ENCODE peak calls at places on chromosomes 7 and 10, in seven cellular contexts. R is GM10248, M is endothelial cell of umbilical vein, F is keratinocyte, B is cardiac muscle cell, C is transverse colon, L is hepatocyte. A is an unnamed sample.

GRCh38 chr7:159157714-159158113 is 13.0 kb upstream of the VIPR2 start:
- DNase-seq in R (no peak), L (no peak), F (no peak), C (no peak), B (no peak), M (no peak), A (no peak)

GRCh38 chr7:128891110-128891941 is 19.2 kb downstream of the KCP start:
- DNase-seq in M (no peak), B (no peak), F (no peak), C (no peak), L (peak; percentile 41), R (no peak), A (no peak)

GRCh38 chr10:132266594-132267161 is 41.1 kb downstream of the STK32C start:
- DNase-seq in B (no peak), F (no peak), R (no peak), L (no peak), M (no peak), C (no peak), A (no peak)

GRCh38 chr7:87627634-87627994 is 584 bp upstream of the RUNDC3B start:
- DNase-seq in C (peak; percentile 18), L (no peak), R (no peak), B (no peak), M (no peak), F (no peak), A (no peak)

GRCh38 chr10:4283841-4284610 is 499.0 kb upstream of the KLF6 start:
- DNase-seq in B (peak; percentile 18), M (no peak), F (no peak), L (no peak), C (peak; percentile 36), R (no peak), A (peak; percentile 71)

GRCh38 chr7:134212576-134213546 is 85.7 kb downstream of the LRGUK start:
- DNase-seq in F (no peak), R (no peak), C (no peak), L (no peak), B (no peak), M (peak; percentile 57), A (no peak)

GRCh38 chr10:89684604-89685003 is 16.8 kb upstream of the KIF20B start:
- DNase-seq in R (no peak), C (no peak), L (no peak), F (no peak), M (no peak), B (no peak), A (no peak)

GRCh38 chr7:35036361-35037171 is 719 bp downstream of the DPY19L1 start:
- DNase-seq in R (peak; percentile 38), B (peak; percentile 87), L (peak; percentile 74), C (peak; percentile 64), M (peak; percentile 77), F (no peak), A (peak; percentile 15)

GRCh38 chr7:151520419-151521229 is 929 bp upstream of the RHEB start:
- DNase-seq in C (peak; percentile 62), R (no peak), F (no peak), M (no peak), B (no peak), L (no peak), A (no peak)

GRCh38 chr10:59967079-59967478 is 60.7 kb upstream of the CCDC6 start:
- DNase-seq in L (no peak), R (no peak), M (no peak), B (no peak), F (no peak), C (no peak), A (no peak)

GRCh38 chr10:95756061-95756751 is at the start of gene ENTPD1:
- DNase-seq in C (peak; percentile 59), R (peak; percentile 35), M (peak; percentile 66), B (peak; percentile 9), F (no peak), L (no peak), A (no peak)

GRCh38 chr10:101840102-101840684 is 3.4 kb downstream of the KCNIP2 start:
- DNase-seq in R (no peak), B (no peak), M (no peak), C (no peak), L (no peak), F (no peak), A (no peak)

GRCh38 chr10:31129261-31129660 is 97.6 kb upstream of the ZNF438 start:
- DNase-seq in R (no peak), M (peak; percentile 33), C (peak; percentile 17), B (no peak), L (peak; percentile 45), F (no peak), A (peak; percentile 59)

GRCh38 chr10:121891103-121891502 is 36.7 kb downstream of the ATE1 start:
- DNase-seq in C (no peak), L (no peak), F (no peak), R (no peak), B (no peak), M (no peak), A (no peak)

GRCh38 chr10:11639861-11640764 is 28.7 kb upstream of the USP6NL start:
- DNase-seq in M (no peak), C (no peak), F (no peak), L (peak; percentile 22), B (no peak), R (no peak), A (no peak)

GRCh38 chr10:69873141-69873540 is 71.4 kb downstream of the COL13A1 start:
- DNase-seq in F (no peak), R (no peak), B (no peak), C (no peak), M (no peak), L (no peak), A (no peak)

GRCh38 chr7:27971171-27971570 is 209.4 kb downstream of the JAZF1 start:
- DNase-seq in M (no peak), R (no peak), B (no peak), L (no peak), F (no peak), C (no peak), A (no peak)

GRCh38 chr7:5510426-5511045 is 86.9 kb upstream of the TNRC18 start:
- DNase-seq in C (no peak), R (no peak), B (no peak), F (no peak), L (no peak), M (no peak), A (no peak)

GRCh38 chr7:116258734-116259133 is 48.4 kb downstream of the TES start:
- DNase-seq in B (peak; percentile 54), F (no peak), L (peak; percentile 67), C (no peak), R (peak; percentile 24), M (peak; percentile 85), A (peak; percentile 40)

GRCh38 chr7:11833431-11833830 is 1.4 kb upstream of the THSD7A start:
- DNase-seq in R (no peak), B (no peak), L (no peak), M (peak; percentile 26), C (no peak), F (no peak), A (no peak)

GRCh38 chr7:11831383-11831726 is 643 bp downstream of the THSD7A start:
- DNase-seq in L (no peak), C (no peak), M (no peak), B (no peak), F (no peak), R (no peak), A (no peak)

GRCh38 chr7:11830582-11831382 is 1.2 kb downstream of the THSD7A start:
- DNase-seq in R (no peak), M (peak; percentile 75), F (no peak), B (peak; percentile 9), C (no peak), L (peak; percentile 19), A (no peak)

GRCh38 chr7:11831727-11832495 is at the start of gene THSD7A:
- DNase-seq in M (peak; percentile 81), B (peak; percentile 82), R (peak; percentile 26), L (peak; percentile 80), C (peak; percentile 20), F (no peak), A (no peak)

GRCh38 chr7:11835260-11835659 is 3.3 kb upstream of the THSD7A start:
- DNase-seq in F (no peak), R (no peak), M (peak; percentile 31), B (no peak), C (no peak), L (no peak), A (no peak)
- TF ChIP-seq CTCF in F (no peak), R (no peak), M (no peak), B (peak; percentile 40), C (no peak), L (peak; percentile 70), A (peak; percentile 22)

GRCh38 chr7:83806538-83806937 is 157.6 kb upstream of the SEMA3E start:
- DNase-seq in M (no peak), F (no peak), B (no peak), R (no peak), L (no peak), C (no peak), A (no peak)

GRCh38 chr7:83814480-83814879 is 165.5 kb upstream of the SEMA3E start:
- DNase-seq in C (no peak), B (no peak), L (no peak), R (no peak), M (no peak), F (no peak), A (no peak)

GRCh38 chr7:83807770-83808169 is 158.8 kb upstream of the SEMA3E start:
- DNase-seq in C (no peak), R (no peak), B (no peak), L (no peak), F (no peak), M (no peak), A (no peak)

GRCh38 chr7:83808982-83809381 is 160.0 kb upstream of the SEMA3E start:
- DNase-seq in F (no peak), R (no peak), M (no peak), C (no peak), L (no peak), B (no peak), A (no peak)
- TF ChIP-seq CTCF in F (no peak), R (no peak), M (no peak), C (no peak), L (no peak), B (no peak), A (no peak)

DNA sequence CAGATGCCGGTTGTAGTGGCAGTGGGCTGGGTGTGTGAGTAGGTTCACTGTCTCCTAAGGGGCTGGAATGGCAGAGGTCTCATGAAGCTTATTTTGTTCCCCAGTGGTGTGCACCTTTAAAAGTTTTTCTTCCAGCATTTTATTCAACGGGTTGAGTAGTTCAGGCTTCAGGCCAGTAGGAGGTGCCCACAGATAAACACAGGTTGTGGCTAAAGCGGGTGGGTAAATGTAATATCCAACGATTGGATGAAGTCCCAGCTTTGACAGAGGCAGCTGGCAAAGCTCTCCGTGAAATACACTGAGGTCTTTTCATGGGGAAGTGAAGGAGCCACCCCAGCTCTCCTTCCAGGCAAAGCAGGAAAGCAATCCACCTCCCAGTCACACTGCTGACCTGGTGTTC is 339.8 kb upstream of the LRRTM3 start:
- DNase-seq in B (peak; percentile 21), R (no peak), C (peak; percentile 24), L (peak; percentile 12), M (no peak), F (no peak), A (no peak)
- TF ChIP-seq CTCF in B (no peak), R (no peak), C (peak; percentile 27), L (peak; percentile 27), M (no peak), F (peak; percentile 47), A (no peak)

GRCh38 chr10:12847361-12847975 is 154.0 kb downstream of the CCDC3 start:
- DNase-seq in F (no peak), B (peak; percentile 26), C (no peak), R (no peak), L (no peak), M (no peak), A (no peak)
- TF ChIP-seq CTCF in F (no peak), B (peak; percentile 41), C (peak; percentile 6), R (peak; percentile 29), L (peak; percentile 31), M (peak; percentile 30), A (peak; percentile 10)